ENCODE peak calls at places on chromosomes 12 and 14, in four cellular contexts. S is prostate gland, F is HCT116, V is spleen. E is an unnamed sample.

GRCh38 chr12:52355181-52355580 is 12.1 kb downstream of the KRT85 start:
- DNase-seq in S (no peak), F (no peak), V (no peak), E (no peak)

GRCh38 chr12:30437616-30438015 is 258.1 kb downstream of the IPO8 start:
- DNase-seq in S (no peak), F (no peak), V (no peak), E (no peak)

GRCh38 chr12:63325757-63326156 is 174.8 kb upstream of the AVPR1A start:
- DNase-seq in S (no peak), F (no peak), V (no peak), E (no peak)

GRCh38 chr12:1594045-1594294 is 411 bp downstream of the FBXL14 start:
- DNase-seq in S (peak; percentile 54), F (no peak), V (peak; percentile 96), E (no peak)

GRCh38 chr14:21039585-21040369 is 2.4 kb upstream of the RNASE7 start:
- DNase-seq in S (peak; percentile 66), F (peak; percentile 41), V (peak; percentile 58), E (no peak)

GRCh38 chr14:61188936-61189808 is 92.0 kb downstream of the TMEM30B start:
- DNase-seq in S (peak; percentile 43), F (no peak), V (no peak), E (no peak)

GRCh38 chr14:68405959-68406358 is 386.9 kb downstream of the ZFP36L1 start:
- DNase-seq in S (no peak), F (no peak), V (no peak), E (no peak)

GRCh38 chr12:100955139-100955538 is 160.6 kb downstream of the ANO4 start:
- DNase-seq in S (no peak), F (no peak), V (no peak), E (no peak)

GRCh38 chr12:108638141-108638823 is 4.6 kb upstream of the SELPLG start:
- DNase-seq in S (no peak), F (no peak), V (peak; percentile 82), E (no peak)
- TF ChIP-seq POLR2AphosphoS5 in S (no peak), F (no peak), V (peak; percentile 58), E (no peak)

GRCh38 chr12:39435531-39435930 is 7.4 kb downstream of the KIF21A start:
- DNase-seq in S (no peak), F (no peak), V (no peak), E (no peak)

GRCh38 chr12:39431797-39432196 is 11.1 kb downstream of the KIF21A start:
- DNase-seq in S (no peak), F (no peak), V (no peak), E (no peak)

GRCh38 chr12:39427360-39427808 is 15.5 kb downstream of the KIF21A start:
- DNase-seq in S (no peak), F (no peak), V (no peak), E (no peak)

GRCh38 chr12:39429809-39430208 is 13.1 kb downstream of the KIF21A start:
- DNase-seq in S (no peak), F (no peak), V (no peak), E (no peak)

GRCh38 chr12:39431002-39431796 is 11.7 kb downstream of the KIF21A start:
- DNase-seq in S (no peak), F (no peak), V (no peak), E (no peak)
- TF ChIP-seq POLR2AphosphoS5 in S (no peak), F (no peak), V (no peak), E (no peak)

DNA sequence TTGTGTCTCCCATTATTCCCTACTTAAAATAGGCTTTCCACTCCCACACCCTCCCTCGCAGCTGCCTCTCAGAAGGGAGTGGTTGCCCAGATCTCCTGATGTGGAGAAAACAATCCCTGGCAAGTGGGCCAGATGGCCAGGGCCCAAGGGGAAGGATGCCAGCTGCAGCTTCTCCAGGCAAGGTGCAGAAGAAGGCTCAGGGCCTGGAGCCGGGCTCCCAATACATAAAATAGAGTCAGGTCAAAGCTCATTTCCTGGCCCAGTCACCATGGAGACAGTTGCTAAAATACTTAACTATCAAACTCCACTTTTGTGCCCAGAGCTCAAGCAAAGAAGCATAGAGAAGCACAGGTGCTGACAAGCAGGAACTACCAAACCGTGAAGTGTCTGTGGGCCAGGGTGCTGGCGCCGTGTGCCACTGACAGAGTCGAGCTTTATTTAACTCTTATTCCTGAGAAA is 45.7 kb upstream of the ITPR2 start:
- DNase-seq in S (peak; percentile 79), F (no peak), V (no peak), E (no peak)
- TF ChIP-seq POLR2AphosphoS5 in S (peak; percentile 77), F (no peak), V (peak; percentile 17), E (no peak)

GRCh38 chr12:124744659-124745467 is 118.8 kb downstream of the SCARB1 start:
- DNase-seq in S (no peak), F (peak; percentile 76), V (no peak), E (no peak)

GRCh38 chr12:124745468-124745890 is 118.2 kb downstream of the SCARB1 start:
- DNase-seq in S (no peak), F (no peak), V (no peak), E (no peak)

GRCh38 chr12:124746649-124747425 is 116.8 kb downstream of the SCARB1 start:
- DNase-seq in S (no peak), F (no peak), V (no peak), E (no peak)

GRCh38 chr12:124747426-124748161 is 116.1 kb downstream of the SCARB1 start:
- DNase-seq in S (no peak), F (no peak), V (no peak), E (no peak)

DNA sequence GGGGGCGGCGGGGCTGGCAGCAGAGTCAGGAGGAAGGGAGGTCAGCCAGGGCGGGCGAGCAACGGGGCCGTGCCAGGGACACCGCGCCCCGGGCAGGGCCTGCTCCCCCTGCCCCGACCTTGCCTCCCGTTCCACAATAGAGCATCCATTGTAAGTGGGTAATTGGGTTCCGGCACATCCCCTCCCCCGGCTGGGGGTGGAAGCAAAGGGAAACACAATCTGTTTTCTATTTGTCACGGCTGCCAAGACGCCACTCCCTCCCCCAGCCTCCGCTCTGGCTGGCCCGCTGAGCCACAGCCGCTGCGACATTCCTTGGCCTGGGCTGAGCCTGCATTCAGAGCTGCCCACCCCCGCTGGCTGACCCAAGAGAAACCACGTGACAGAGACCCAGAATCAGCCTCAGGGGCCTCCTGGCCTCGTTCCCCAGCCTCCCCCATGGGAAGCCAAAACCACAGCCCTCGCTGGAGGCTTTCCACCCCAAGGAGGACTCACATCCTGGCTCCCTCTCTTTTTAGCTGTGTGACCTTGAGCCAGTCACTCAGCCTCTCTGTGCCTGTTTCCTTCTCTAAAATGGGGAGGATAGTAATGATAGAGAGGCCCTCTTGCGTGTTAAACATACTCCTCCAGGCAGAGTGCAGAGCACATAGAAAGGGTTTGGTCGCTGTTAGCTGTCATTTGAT is 117.6 kb downstream of the SCARB1 start:
- DNase-seq in S (peak; percentile 92), F (peak; percentile 67), V (peak; percentile 89), E (no peak)
- TF ChIP-seq POLR2AphosphoS5 in S (peak; percentile 95), F (peak; percentile 48), V (peak; percentile 89), E (peak; percentile 89)

DNA sequence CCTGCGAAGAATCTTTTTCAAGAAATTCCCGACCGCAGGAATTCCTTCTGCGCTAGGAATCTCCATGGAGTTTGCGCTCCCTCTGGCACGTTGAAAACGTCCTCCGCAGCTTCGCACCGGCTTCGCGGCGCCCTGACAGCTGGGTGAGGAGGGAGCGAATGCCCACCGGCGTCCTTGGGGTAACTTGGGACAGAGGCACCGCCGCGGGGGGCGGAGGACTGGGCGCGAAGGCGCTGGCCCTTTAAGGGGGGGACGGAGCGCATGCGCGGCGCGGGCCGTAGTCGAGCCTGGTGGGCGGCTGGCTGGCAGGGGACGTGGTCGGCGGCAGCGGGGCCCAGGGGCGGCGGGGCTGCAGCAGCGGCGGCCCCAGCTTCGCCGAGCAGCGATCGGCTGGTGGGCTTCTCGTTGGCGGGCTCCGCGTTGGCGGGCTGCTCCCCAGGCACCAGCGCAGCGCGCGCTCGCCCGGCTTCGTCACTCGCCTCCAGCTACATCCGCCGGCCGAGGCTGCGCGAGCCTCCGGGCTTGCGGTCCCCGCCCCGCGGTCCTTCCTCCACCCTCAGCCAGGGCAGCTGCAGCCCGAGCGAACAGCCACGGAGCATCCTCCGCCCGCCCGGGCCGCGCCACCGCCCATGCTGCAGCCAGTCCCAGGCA is at the start of gene VASH1:
- DNase-seq in S (peak; percentile 10), F (peak; percentile 15), V (peak; percentile 92), E (no peak)
- TF ChIP-seq POLR2AphosphoS5 in S (no peak), F (peak; percentile 84), V (peak; percentile 87), E (no peak)

GRCh38 chr12:88208661-88209060 is 66.6 kb downstream of the TMTC3 start:
- DNase-seq in S (no peak), F (no peak), V (no peak), E (no peak)

GRCh38 chr12:88207921-88208640 is 66.0 kb downstream of the TMTC3 start:
- DNase-seq in S (no peak), F (no peak), V (no peak), E (no peak)

GRCh38 chr12:88202500-88202899 is 60.4 kb downstream of the TMTC3 start:
- DNase-seq in S (no peak), F (no peak), V (no peak), E (no peak)

GRCh38 chr12:88206636-88207035 is 64.5 kb downstream of the TMTC3 start:
- DNase-seq in S (no peak), F (no peak), V (no peak), E (no peak)
- TF ChIP-seq POLR2AphosphoS5 in S (no peak), F (no peak), V (no peak), E (no peak)

DNA sequence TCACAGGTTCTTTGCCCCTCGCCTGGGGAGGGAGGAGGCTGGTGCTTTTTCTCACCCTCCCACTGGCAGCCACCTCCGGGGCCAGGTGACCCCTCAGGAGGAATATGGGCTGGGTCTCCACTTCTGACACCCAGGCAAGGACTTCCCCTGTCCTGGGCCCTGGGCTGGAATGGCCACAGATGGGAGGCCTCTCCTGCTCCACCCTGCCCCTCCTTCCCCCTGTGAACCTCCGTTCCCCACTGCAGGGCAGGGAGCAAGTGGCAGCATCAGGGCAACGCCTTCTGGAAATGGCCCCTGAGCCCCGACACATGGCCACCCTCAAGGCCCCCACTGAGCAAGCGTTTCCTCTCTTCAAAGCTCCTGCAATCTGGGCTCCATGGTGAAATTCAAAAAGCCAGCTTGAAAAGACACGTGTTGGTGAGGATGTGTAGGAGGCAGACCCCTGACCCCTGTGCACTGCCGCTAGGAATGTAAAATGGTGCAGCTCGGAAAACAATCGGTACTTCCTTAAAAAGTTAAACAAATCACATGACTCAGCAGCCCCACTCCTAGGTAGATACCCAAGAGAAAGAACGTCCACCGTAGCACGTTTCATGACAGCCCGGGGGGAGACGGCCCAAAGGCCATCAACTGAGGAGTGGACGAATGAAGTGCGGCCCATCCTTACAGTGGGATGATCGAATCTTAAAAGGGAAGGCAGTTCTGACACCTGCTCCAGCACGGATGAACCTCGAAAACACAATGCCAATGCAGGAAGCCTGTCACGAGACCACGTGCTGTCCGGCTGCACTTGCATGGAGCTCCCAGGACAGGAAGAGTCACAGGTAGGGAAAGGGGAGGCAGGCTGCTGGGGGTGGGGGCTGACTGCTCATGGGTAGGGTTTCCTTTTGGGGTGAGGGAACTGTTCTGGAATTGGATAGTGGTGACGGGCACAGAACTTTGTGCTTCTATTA is 11.5 kb downstream of the XRCC3 start:
- DNase-seq in S (no peak), F (no peak), V (peak; percentile 78), E (no peak)
- TF ChIP-seq POLR2AphosphoS5 in S (no peak), F (peak; percentile 17), V (peak; percentile 65), E (no peak)